ENCODE peak calls at places on chromosomes 6 and 20, in four cellular contexts. F is GM23248; L is KG1; H is stimulated activated CD8-positive, alpha-beta memory T cell treated with anti-CD3 and anti-CD28 coated beads, Interleukin-15, amount 100 ng/mL, for 24 hours. W is an unnamed sample.

GRCh38 chr6:13294499-13295069 is 33.8 kb downstream of the TBC1D7 start:
- DNase-seq in F (no peak), H (no peak), L (no peak), W (no peak)

GRCh38 chr20:32731882-32732266 is 11.4 kb downstream of the COMMD7 start:
- DNase-seq in L (no peak), F (peak), H (no peak), W (no peak)

GRCh38 chr6:159761135-159761872 is 541 bp upstream of the ACAT2 start:
- DNase-seq in H (peak), F (peak), L (no peak), W (peak)

GRCh38 chr6:27138837-27139752 is 108.4 kb upstream of the PRSS16 start:
- DNase-seq in F (no peak), H (no peak), L (peak), W (peak)

GRCh38 chr20:23164176-23164601 is 78.1 kb upstream of the CD93 start:
- DNase-seq in H (no peak), L (no peak), F (no peak), W (no peak)

GRCh38 chr6:108760158-108761050 is 87.8 kb upstream of the ARMC2 start:
- DNase-seq in F (no peak), H (no peak), L (no peak), W (no peak)

GRCh38 chr20:20304942-20305341 is 63.0 kb upstream of the INSM1 start:
- DNase-seq in F (no peak), H (no peak), L (no peak), W (no peak)

GRCh38 chr6:48098923-48099322 is 12.1 kb downstream of the PTCHD4 start:
- DNase-seq in L (no peak), H (no peak), F (peak), W (no peak)

GRCh38 chr6:170221753-170222400 is 69.0 kb downstream of the DLL1 start:
- DNase-seq in F (no peak), H (no peak), L (no peak), W (no peak)

GRCh38 chr6:150310539-150310938 is 58.3 kb upstream of the IYD start:
- DNase-seq in H (no peak), F (peak), L (no peak), W (no peak)

GRCh38 chr6:123316733-123317323 is 319.9 kb downstream of the TRDN start:
- DNase-seq in H (no peak), F (peak), L (no peak), W (no peak)

GRCh38 chr6:27019651-27020552 is 227.6 kb upstream of the PRSS16 start:
- DNase-seq in H (peak), F (peak), L (no peak), W (peak)

GRCh38 chr20:16810216-16810615 is 62.1 kb downstream of the OTOR start:
- DNase-seq in L (no peak), F (no peak), H (no peak), W (no peak)

GRCh38 chr20:13009682-13010406 is 1.1 kb downstream of the SPTLC3 start:
- DNase-seq in L (peak), F (peak), H (no peak), W (no peak)

GRCh38 chr6:3610206-3610605 is 141.3 kb downstream of the PXDC1 start:
- DNase-seq in H (no peak), L (no peak), F (no peak), W (no peak)

GRCh38 chr6:62323818-62324217 is 37.8 kb upstream of the KHDRBS2 start:
- DNase-seq in F (no peak), L (no peak), H (no peak), W (no peak)

GRCh38 chr20:43446361-43446879 is 11.3 kb upstream of the SRSF6 start:
- DNase-seq in F (peak), H (no peak), L (no peak), W (no peak)

GRCh38 chr20:25296094-25297093 is 48.5 kb downstream of the PYGB start:
- DNase-seq in H (no peak), F (peak), L (no peak), W (no peak)

GRCh38 chr20:38764563-38765355 is 16.5 kb downstream of the ACTR5 start:
- DNase-seq in H (no peak), F (peak), L (no peak), W (no peak)

GRCh38 chr20:47043076-47043475 is 148.4 kb downstream of the EYA2 start:
- DNase-seq in L (no peak), F (no peak), H (no peak), W (no peak)

GRCh38 chr6:113879186-113880096 is 22.3 kb downstream of the MARCKS start:
- DNase-seq in F (peak), L (peak), H (no peak), W (no peak)

GRCh38 chr20:6731951-6732580 is 35.4 kb upstream of the BMP2 start:
- DNase-seq in F (no peak), L (no peak), H (no peak), W (no peak)

GRCh38 chr6:68653074-68653705 is 18.1 kb downstream of the ADGRB3 start:
- DNase-seq in L (no peak), F (no peak), H (no peak), W (no peak)

GRCh38 chr6:159490298-159490937 is 202.6 kb downstream of the SOD2 start:
- DNase-seq in L (no peak), H (no peak), F (peak), W (no peak)

GRCh38 chr20:26276811-26277210 is 580.2 kb upstream of the ZNF337 start:
- DNase-seq in L (no peak), F (peak), H (no peak), W (no peak)

GRCh38 chr6:70811788-70812187 is 144.1 kb downstream of the SMAP1 start:
- DNase-seq in L (no peak), F (peak), H (no peak), W (no peak)

GRCh38 chr6:47680056-47680455 is 18.3 kb upstream of the ADGRF4 start:
- DNase-seq in F (no peak), L (no peak), H (no peak), W (no peak)

GRCh38 chr20:40497781-40498691 is 191.0 kb downstream of the MAFB start:
- DNase-seq in H (no peak), L (peak), F (peak), W (no peak)

GRCh38 chr6:33172307-33173227 is 19.7 kb downstream of the COL11A2 start:
- DNase-seq in F (peak), L (no peak), H (no peak), W (peak)

GRCh38 chr20:8657664-8658063 is 411.2 kb upstream of the PLCB4 start:
- DNase-seq in L (no peak), F (no peak), H (no peak), W (no peak)

GRCh38 chr6:18586133-18586532 is 199.0 kb downstream of the RNF144B start:
- DNase-seq in H (no peak), L (no peak), F (no peak), W (no peak)

W was measured in H1.